ENCODE peak calls at places on chromosomes 4 and X, in four cellular contexts. V is SK-N-SH, J is HepG2, B is K562. R is an unnamed sample.

GRCh38 chr4:182807346-182807745 is 109.8 kb downstream of the DCTD start:
- DNase-seq in B (no peak), J (no peak), V (no peak), R (no peak)

GRCh38 chr4:5956285-5957021 is 61.8 kb downstream of the C4orf50 start:
- DNase-seq in B (no peak), V (peak; percentile 43), J (peak; percentile 11), R (peak; percentile 64)

GRCh38 chr4:54091637-54092404 is 8.1 kb upstream of the GSX2 start:
- DNase-seq in J (peak; percentile 35), B (peak; percentile 68), V (peak; percentile 89), R (no peak)

GRCh38 chr4:42995343-42995944 is 102.9 kb downstream of the GRXCR1 start:
- DNase-seq in V (peak; percentile 57), B (peak; percentile 31), J (peak; percentile 12), R (no peak)

GRCh38 chr4:182862166-182862875 is 54.9 kb downstream of the DCTD start:
- DNase-seq in J (peak; percentile 35), B (no peak), V (no peak), R (peak; percentile 51)

GRCh38 chr4:15040916-15041463 is 38.7 kb downstream of the CPEB2 start:
- DNase-seq in V (no peak), J (no peak), B (no peak), R (no peak)

GRCh38 chr4:102606846-102607440 is 105.8 kb downstream of the NFKB1 start:
- DNase-seq in B (no peak), V (no peak), J (no peak), R (no peak)

GRCh38 chr4:125085-125820 is 952 bp downstream of the ZNF718 start:
- DNase-seq in J (no peak), B (peak; percentile 33), V (no peak), R (peak; percentile 61)

GRCh38 chrX:49876750-49877149 is 2.5 kb upstream of the USP27X start:
- DNase-seq in B (peak; percentile 41), V (peak; percentile 49), J (peak; percentile 55), R (no peak)

GRCh38 chrX:131332331-131332730 is 43.2 kb upstream of the IGSF1 start:
- DNase-seq in B (no peak), V (no peak), J (peak; percentile 80), R (no peak)

GRCh38 chr4:119025916-119026661 is 109.5 kb upstream of the MYOZ2 start:
- DNase-seq in J (no peak), V (no peak), B (no peak), R (no peak)
- TF ChIP-seq CTCF in J (no peak), V (no peak), B (no peak), R (no peak)

DNA sequence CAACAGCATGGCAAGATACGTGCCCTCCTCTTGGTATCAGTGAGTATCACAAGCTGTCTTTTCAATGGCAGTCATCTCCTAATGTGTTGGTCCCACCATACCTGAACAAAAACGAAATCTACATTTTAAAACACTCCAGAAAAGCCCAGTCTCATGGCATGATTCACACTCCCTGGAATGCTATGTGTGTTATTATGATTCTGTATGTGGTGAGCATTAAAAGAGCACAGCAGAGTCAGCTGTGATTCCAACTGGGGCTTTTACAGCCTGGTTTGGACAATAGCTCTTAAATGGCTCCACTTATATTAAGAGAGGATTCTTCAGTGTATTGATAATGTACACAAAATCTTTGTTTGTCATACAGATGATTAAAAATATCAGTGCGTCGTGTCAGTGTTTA is 274.1 kb upstream of the GK2 start:
- DNase-seq in V (no peak), B (no peak), J (no peak), R (no peak)
- TF ChIP-seq FOXJ3 in V (no peak), B (no peak), J (no peak), R (no peak)

GRCh38 chr4:9765091-9765490 is 16.3 kb upstream of the DRD5 start:
- DNase-seq in B (no peak), J (peak; percentile 15), V (peak; percentile 23), R (peak; percentile 63)
- TF ChIP-seq CTCF in B (peak; percentile 52), J (peak; percentile 59), V (no peak), R (peak; percentile 72)

GRCh38 chr4:76823516-76823915 is 74.4 kb downstream of the SOWAHB start:
- DNase-seq in V (no peak), J (no peak), B (no peak), R (no peak)

GRCh38 chr4:76821661-76822060 is 76.3 kb downstream of the SOWAHB start:
- DNase-seq in B (no peak), J (no peak), V (no peak), R (no peak)

DNA sequence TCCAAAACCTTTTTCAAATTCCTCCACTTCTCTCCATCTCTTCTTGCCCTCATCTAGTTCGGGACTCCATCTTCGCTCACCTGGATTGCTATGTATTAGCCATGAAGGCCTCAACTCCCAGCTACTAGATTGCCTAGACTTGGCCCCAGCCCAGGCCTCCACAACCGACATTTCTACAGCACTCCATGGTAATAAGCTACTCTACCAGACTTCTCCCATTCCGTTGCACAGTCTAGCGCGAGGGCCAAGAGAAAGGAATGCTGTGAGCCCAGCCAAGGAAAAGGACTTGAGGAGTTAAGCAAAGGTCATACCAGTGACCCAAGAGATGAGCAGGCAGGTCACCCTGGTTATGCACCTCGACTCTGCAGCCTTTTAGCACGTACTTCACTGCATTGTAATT is 75.7 kb downstream of the SOWAHB start:
- DNase-seq in B (no peak), V (no peak), J (no peak), R (no peak)
- TF ChIP-seq FOXJ3 in B (no peak), V (no peak), J (no peak), R (no peak)